ENCODE peak calls at places on chromosomes 3 and 15, in five cellular contexts. One of them, this sample, is unnamed.

GRCh38 chr3:129525341-129525968 is 3.0 kb upstream of the RHO start:
- DNase-seq in EL: peak
- DNase-seq in WTC11: no peak
- DNase-seq in AG08396: peak
- DNase-seq in activated CD4-positive, alpha-beta T cell treated with anti-CD3 and anti-CD28 coated beads, Interleukin-2, amount 10 ng/mL, durations not matched to agents 7 days and 5 days: no peak
- DNase-seq in this sample: peak

GRCh38 chr3:15601399-15602145 is at the start of the genes BTD and HACL1:
- DNase-seq in EL: peak
- DNase-seq in WTC11: peak
- DNase-seq in AG08396: peak
- DNase-seq in activated CD4-positive, alpha-beta T cell treated with anti-CD3 and anti-CD28 coated beads, Interleukin-2, amount 10 ng/mL, durations not matched to agents 7 days and 5 days: peak
- DNase-seq in this sample: peak

GRCh38 chr3:65259946-65260345 is 572.1 kb upstream of the ADAMTS9 start:
- DNase-seq in EL: no peak
- DNase-seq in WTC11: no peak
- DNase-seq in AG08396: no peak
- DNase-seq in activated CD4-positive, alpha-beta T cell treated with anti-CD3 and anti-CD28 coated beads, Interleukin-2, amount 10 ng/mL, durations not matched to agents 7 days and 5 days: no peak
- DNase-seq in this sample: no peak

GRCh38 chr15:51200791-51201190 is 106.1 kb upstream of the TNFAIP8L3 start:
- DNase-seq in EL: no peak
- DNase-seq in WTC11: no peak
- DNase-seq in AG08396: no peak
- DNase-seq in activated CD4-positive, alpha-beta T cell treated with anti-CD3 and anti-CD28 coated beads, Interleukin-2, amount 10 ng/mL, durations not matched to agents 7 days and 5 days: no peak
- DNase-seq in this sample: no peak

GRCh38 chr3:21587894-21588293 is 163.1 kb downstream of the ZNF385D start:
- DNase-seq in EL: no peak
- DNase-seq in WTC11: no peak
- DNase-seq in AG08396: no peak
- DNase-seq in activated CD4-positive, alpha-beta T cell treated with anti-CD3 and anti-CD28 coated beads, Interleukin-2, amount 10 ng/mL, durations not matched to agents 7 days and 5 days: no peak
- DNase-seq in this sample: no peak

GRCh38 chr3:40019371-40019770 is 210.0 kb downstream of the MYRIP start:
- DNase-seq in EL: no peak
- DNase-seq in WTC11: no peak
- DNase-seq in AG08396: no peak
- DNase-seq in activated CD4-positive, alpha-beta T cell treated with anti-CD3 and anti-CD28 coated beads, Interleukin-2, amount 10 ng/mL, durations not matched to agents 7 days and 5 days: no peak
- DNase-seq in this sample: no peak

GRCh38 chr15:92095691-92096090 is 242.2 kb downstream of the SLCO3A1 start:
- DNase-seq in EL: no peak
- DNase-seq in WTC11: no peak
- DNase-seq in AG08396: no peak
- DNase-seq in activated CD4-positive, alpha-beta T cell treated with anti-CD3 and anti-CD28 coated beads, Interleukin-2, amount 10 ng/mL, durations not matched to agents 7 days and 5 days: peak
- DNase-seq in this sample: no peak

GRCh38 chr15:92810418-92811138 is 89.5 kb upstream of the CHD2 start:
- DNase-seq in EL: peak
- DNase-seq in WTC11: no peak
- DNase-seq in AG08396: peak
- DNase-seq in activated CD4-positive, alpha-beta T cell treated with anti-CD3 and anti-CD28 coated beads, Interleukin-2, amount 10 ng/mL, durations not matched to agents 7 days and 5 days: peak
- DNase-seq in this sample: peak

GRCh38 chr15:55993804-55994539 is 560 bp upstream of the NEDD4 start:
- DNase-seq in EL: peak
- DNase-seq in WTC11: peak
- DNase-seq in AG08396: no peak
- DNase-seq in activated CD4-positive, alpha-beta T cell treated with anti-CD3 and anti-CD28 coated beads, Interleukin-2, amount 10 ng/mL, durations not matched to agents 7 days and 5 days: no peak
- DNase-seq in this sample: peak

GRCh38 chr15:78396976-78397375 is 41.0 kb upstream of the IREB2 start:
- DNase-seq in EL: peak
- DNase-seq in WTC11: peak
- DNase-seq in AG08396: peak
- DNase-seq in activated CD4-positive, alpha-beta T cell treated with anti-CD3 and anti-CD28 coated beads, Interleukin-2, amount 10 ng/mL, durations not matched to agents 7 days and 5 days: no peak
- DNase-seq in this sample: no peak

GRCh38 chr15:88571153-88572029 is 24.9 kb upstream of the DET1 start:
- DNase-seq in EL: no peak
- DNase-seq in WTC11: no peak
- DNase-seq in AG08396: no peak
- DNase-seq in activated CD4-positive, alpha-beta T cell treated with anti-CD3 and anti-CD28 coated beads, Interleukin-2, amount 10 ng/mL, durations not matched to agents 7 days and 5 days: no peak
- DNase-seq in this sample: no peak

GRCh38 chr15:92197761-92198160 is 195.9 kb upstream of the ST8SIA2 start:
- DNase-seq in EL: no peak
- DNase-seq in WTC11: no peak
- DNase-seq in AG08396: no peak
- DNase-seq in activated CD4-positive, alpha-beta T cell treated with anti-CD3 and anti-CD28 coated beads, Interleukin-2, amount 10 ng/mL, durations not matched to agents 7 days and 5 days: no peak
- DNase-seq in this sample: no peak

GRCh38 chr3:34024447-34025240 is 226.2 kb downstream of the PDCD6IP start:
- DNase-seq in EL: no peak
- DNase-seq in WTC11: no peak
- DNase-seq in AG08396: no peak
- DNase-seq in activated CD4-positive, alpha-beta T cell treated with anti-CD3 and anti-CD28 coated beads, Interleukin-2, amount 10 ng/mL, durations not matched to agents 7 days and 5 days: no peak
- DNase-seq in this sample: no peak

GRCh38 chr3:113035387-113035982 is 44.7 kb downstream of the GTPBP8 start:
- DNase-seq in EL: peak
- DNase-seq in WTC11: peak
- DNase-seq in AG08396: peak
- DNase-seq in activated CD4-positive, alpha-beta T cell treated with anti-CD3 and anti-CD28 coated beads, Interleukin-2, amount 10 ng/mL, durations not matched to agents 7 days and 5 days: peak
- DNase-seq in this sample: peak

GRCh38 chr3:146558811-146559210 is 14.4 kb upstream of the PLSCR1 start:
- DNase-seq in EL: no peak
- DNase-seq in WTC11: no peak
- DNase-seq in AG08396: no peak
- DNase-seq in activated CD4-positive, alpha-beta T cell treated with anti-CD3 and anti-CD28 coated beads, Interleukin-2, amount 10 ng/mL, durations not matched to agents 7 days and 5 days: no peak
- DNase-seq in this sample: no peak

GRCh38 chr15:39438795-39439577 is 141.9 kb upstream of the THBS1 start:
- DNase-seq in EL: no peak
- DNase-seq in WTC11: no peak
- DNase-seq in AG08396: no peak
- DNase-seq in activated CD4-positive, alpha-beta T cell treated with anti-CD3 and anti-CD28 coated beads, Interleukin-2, amount 10 ng/mL, durations not matched to agents 7 days and 5 days: no peak
- DNase-seq in this sample: no peak

GRCh38 chr3:14460342-14461005 is 58.1 kb downstream of the SLC6A6 start:
- DNase-seq in EL: peak
- DNase-seq in WTC11: no peak
- DNase-seq in AG08396: peak
- DNase-seq in activated CD4-positive, alpha-beta T cell treated with anti-CD3 and anti-CD28 coated beads, Interleukin-2, amount 10 ng/mL, durations not matched to agents 7 days and 5 days: no peak
- DNase-seq in this sample: peak

GRCh38 chr3:153595186-153595815 is 433.3 kb downstream of the RAP2B start:
- DNase-seq in EL: peak
- DNase-seq in WTC11: no peak
- DNase-seq in AG08396: peak
- DNase-seq in activated CD4-positive, alpha-beta T cell treated with anti-CD3 and anti-CD28 coated beads, Interleukin-2, amount 10 ng/mL, durations not matched to agents 7 days and 5 days: peak
- DNase-seq in this sample: peak

GRCh38 chr3:69092030-69092513 is 7.3 kb downstream of the ARL6IP5 start:
- DNase-seq in EL: no peak
- DNase-seq in WTC11: no peak
- DNase-seq in AG08396: no peak
- DNase-seq in activated CD4-positive, alpha-beta T cell treated with anti-CD3 and anti-CD28 coated beads, Interleukin-2, amount 10 ng/mL, durations not matched to agents 7 days and 5 days: peak
- DNase-seq in this sample: no peak

GRCh38 chr3:43953814-43954241 is 263.1 kb downstream of the ABHD5 start:
- DNase-seq in EL: peak
- DNase-seq in WTC11: no peak
- DNase-seq in AG08396: peak
- DNase-seq in activated CD4-positive, alpha-beta T cell treated with anti-CD3 and anti-CD28 coated beads, Interleukin-2, amount 10 ng/mL, durations not matched to agents 7 days and 5 days: no peak
- DNase-seq in this sample: peak

GRCh38 chr3:1135194-1135593 is 42.4 kb downstream of the CNTN6 start:
- DNase-seq in EL: no peak
- DNase-seq in WTC11: no peak
- DNase-seq in AG08396: no peak
- DNase-seq in activated CD4-positive, alpha-beta T cell treated with anti-CD3 and anti-CD28 coated beads, Interleukin-2, amount 10 ng/mL, durations not matched to agents 7 days and 5 days: no peak
- DNase-seq in this sample: no peak